ENCODE peak calls at places on chromosomes 6 and 20, in eight cellular contexts. I, G, U, O, L, T, C and B are unnamed samples.

GRCh38 chr6:166046232-166046631 is 121.4 kb downstream of the TBXT start:
- DNase-seq in I (peak; percentile 90), G (peak; percentile 86), U (no peak), O (peak; percentile 93), L (no peak), T (peak; percentile 46), C (peak; percentile 88), B (no peak)

GRCh38 chr6:167717455-167717854 is 109.3 kb upstream of the AFDN start:
- DNase-seq in I (no peak), G (no peak), U (no peak), O (no peak), L (no peak), T (no peak), C (no peak), B (no peak)

GRCh38 chr20:44533928-44534327 is 12.1 kb upstream of the SERINC3 start:
- DNase-seq in I (no peak), G (no peak), U (no peak), O (no peak), L (no peak), T (no peak), C (no peak), B (no peak)

GRCh38 chr6:61622601-61623000 is 663.4 kb downstream of the KHDRBS2 start:
- DNase-seq in I (no peak), G (no peak), U (no peak), O (no peak), L (no peak), T (no peak), C (no peak), B (no peak)

GRCh38 chr6:109767961-109768360 is 76.9 kb downstream of the FIG4 start:
- DNase-seq in I (peak; percentile 32), G (peak; percentile 54), U (no peak), O (peak; percentile 25), L (no peak), T (no peak), C (peak; percentile 76), B (no peak)

GRCh38 chr6:109079981-109080380 is 14.7 kb downstream of the SESN1 start:
- DNase-seq in I (no peak), G (no peak), U (no peak), O (peak; percentile 32), L (no peak), T (no peak), C (no peak), B (no peak)

GRCh38 chr6:38612386-38612965 is 27.3 kb downstream of the BTBD9 start:
- DNase-seq in I (peak; percentile 4), G (peak; percentile 72), U (no peak), O (peak; percentile 80), L (no peak), T (no peak), C (peak; percentile 17), B (no peak)

GRCh38 chr6:34595332-34596090 is 39.4 kb upstream of the SPDEF start:
- DNase-seq in I (no peak), G (peak; percentile 60), U (no peak), O (peak; percentile 63), L (no peak), T (no peak), C (peak; percentile 13), B (no peak)

GRCh38 chr6:73747293-73747692 is 51.3 kb downstream of the CD109 start:
- DNase-seq in I (peak; percentile 24), G (no peak), U (no peak), O (no peak), L (no peak), T (no peak), C (no peak), B (no peak)

GRCh38 chr6:5956939-5957338 is 49.8 kb downstream of the NRN1 start:
- DNase-seq in I (peak; percentile 50), G (no peak), U (no peak), O (no peak), L (no peak), T (no peak), C (no peak), B (no peak)

GRCh38 chr6:90941885-90942284 is 355.0 kb upstream of the MAP3K7 start:
- DNase-seq in I (no peak), G (no peak), U (no peak), O (no peak), L (no peak), T (no peak), C (no peak), B (no peak)

GRCh38 chr6:166105341-166106075 is 62.1 kb downstream of the TBXT start:
- DNase-seq in I (no peak), G (no peak), U (no peak), O (no peak), L (no peak), T (no peak), C (no peak), B (no peak)